ENCODE peak calls at places on chromosomes 5 and 9, in nine cellular contexts. K is nephron progenitor cell, H is HFFc6, Z is non-pigmented ciliary epithelial cell, U is astrocyte of the spinal cord, R is T-helper 9 cell, S is NCI-H1105, J is NCI-H748 treated with DMSO at 0.1 percent for 48 hours, A is T-helper 2 cell. M is an unnamed sample.

GRCh38 chr9:37512439-37512838 is 26.7 kb downstream of the POLR1E start:
- DNase-seq in Z (no peak), K (no peak), A (no peak), H (no peak), S (no peak), R (no peak), U (no peak), J (no peak), M (no peak)

GRCh38 chr5:86175224-86175623 is 442.5 kb upstream of the COX7C start:
- DNase-seq in U (no peak), Z (no peak), H (no peak), R (no peak), J (no peak), A (no peak), K (no peak), S (no peak), M (no peak)

GRCh38 chr5:170300361-170301013 is 2.9 kb upstream of the LCP2 start:
- DNase-seq in H (no peak), Z (no peak), U (no peak), J (no peak), A (no peak), S (no peak), K (no peak), R (no peak), M (no peak)

GRCh38 chr5:41835625-41836024 is 34.6 kb downstream of the OXCT1 start:
- DNase-seq in H (peak; percentile 90), S (no peak), U (peak; percentile 91), R (no peak), A (no peak), J (no peak), Z (peak; percentile 30), K (peak; percentile 10), M (peak; percentile 32)

GRCh38 chr9:109301012-109301411 is 19.8 kb downstream of the EPB41L4B start:
- DNase-seq in Z (no peak), H (no peak), R (no peak), A (no peak), K (no peak), J (no peak), S (no peak), U (no peak), M (no peak)

GRCh38 chr5:91042856-91043255 is 340.3 kb downstream of the ARRDC3 start:
- DNase-seq in R (no peak), H (no peak), Z (no peak), U (no peak), A (no peak), S (no peak), J (no peak), K (no peak), M (no peak)

GRCh38 chr5:17054911-17055310 is 118.8 kb upstream of the MYO10 start:
- DNase-seq in H (no peak), S (no peak), A (no peak), U (no peak), R (no peak), J (no peak), K (no peak), Z (no peak), M (no peak)

GRCh38 chr9:107624216-107624948 is 134.8 kb upstream of the KLF4 start:
- DNase-seq in Z (no peak), H (no peak), J (no peak), A (no peak), K (no peak), U (no peak), R (no peak), S (no peak), M (no peak)

GRCh38 chr5:137693307-137693950 is 42.5 kb downstream of the KLHL3 start:
- DNase-seq in U (no peak), Z (no peak), H (no peak), J (no peak), K (no peak), A (no peak), S (no peak), R (no peak), M (no peak)

GRCh38 chr9:98142182-98142924 is 23.3 kb upstream of the TRIM14 start:
- DNase-seq in H (no peak), K (no peak), S (no peak), Z (no peak), J (no peak), A (no peak), R (no peak), U (no peak), M (no peak)

GRCh38 chr5:167050568-167051214 is 1240.8 kb upstream of the WWC1 start:
- DNase-seq in A (no peak), Z (no peak), K (no peak), J (no peak), H (no peak), R (no peak), U (no peak), S (no peak), M (no peak)

GRCh38 chr9:130138791-130139190 is 33.4 kb upstream of the NCS1 start:
- DNase-seq in H (peak; percentile 95), S (no peak), R (no peak), Z (peak; percentile 96), K (no peak), U (peak; percentile 98), A (no peak), J (no peak), M (no peak)

GRCh38 chr5:159058928-159059636 is 40.6 kb downstream of the EBF1 start:
- DNase-seq in S (no peak), Z (no peak), K (no peak), H (no peak), U (no peak), J (no peak), R (no peak), A (no peak), M (no peak)

GRCh38 chr9:95024097-95024671 is 293.3 kb downstream of the FANCC start:
- DNase-seq in A (no peak), H (no peak), Z (no peak), S (no peak), K (no peak), J (no peak), R (no peak), U (no peak), M (no peak)

GRCh38 chr5:109413463-109413862 is 3.7 kb upstream of the PJA2 start:
- DNase-seq in Z (no peak), J (peak; percentile 38), A (no peak), U (peak; percentile 93), S (peak; percentile 35), R (no peak), K (no peak), H (peak; percentile 21), M (peak; percentile 92)

GRCh38 chr5:5306696-5307095 is 115.8 kb upstream of the ICE1 start:
- DNase-seq in J (no peak), Z (no peak), S (no peak), R (no peak), K (no peak), U (peak; percentile 31), H (peak; percentile 37), A (no peak), M (no peak)